ENCODE peak calls at places on chromosomes 6 and 20, in eight cellular contexts. One of them, this sample, is unnamed.
A peak's percentile ranks its signal among the peaks of the same experiment; 100 is the strongest.

GRCh38 chr6:36933102-36933501 is 21.4 kb upstream of the PI16 start:
- DNase-seq in suprapubic skin: no peak
- DNase-seq in heart left ventricle: no peak
- DNase-seq in breast epithelium: no peak
- DNase-seq in tibial nerve: no peak
- DNase-seq in GM12892: no peak
- DNase-seq in uterus: no peak
- DNase-seq in prostate gland: no peak
- DNase-seq in this sample: no peak

GRCh38 chr20:52251137-52251700 is 59.6 kb upstream of the ZFP64 start:
- DNase-seq in suprapubic skin: no peak
- DNase-seq in heart left ventricle: no peak
- DNase-seq in breast epithelium: no peak
- DNase-seq in tibial nerve: no peak
- DNase-seq in GM12892: no peak
- DNase-seq in uterus: no peak
- DNase-seq in prostate gland: no peak
- DNase-seq in this sample: no peak

GRCh38 chr6:37207903-37208456 is 38.0 kb downstream of the PIM1 start:
- DNase-seq in suprapubic skin: peak; percentile 85
- DNase-seq in heart left ventricle: peak; percentile 80
- DNase-seq in breast epithelium: peak; percentile 61
- DNase-seq in tibial nerve: peak; percentile 58
- DNase-seq in GM12892: peak; percentile 60
- DNase-seq in uterus: peak; percentile 60
- DNase-seq in prostate gland: peak; percentile 61
- DNase-seq in this sample: peak; percentile 50

GRCh38 chr6:157143885-157144795 is 179.2 kb downstream of the TMEM242 start:
- DNase-seq in suprapubic skin: no peak
- DNase-seq in heart left ventricle: no peak
- DNase-seq in breast epithelium: no peak
- DNase-seq in tibial nerve: no peak
- DNase-seq in GM12892: no peak
- DNase-seq in uterus: no peak
- DNase-seq in prostate gland: no peak
- DNase-seq in this sample: no peak

GRCh38 chr20:57627972-57628650 is 7.9 kb upstream of the ZBP1 start:
- DNase-seq in suprapubic skin: peak; percentile 77
- DNase-seq in heart left ventricle: peak; percentile 66
- DNase-seq in breast epithelium: no peak
- DNase-seq in tibial nerve: peak; percentile 37
- DNase-seq in GM12892: no peak
- DNase-seq in uterus: peak; percentile 74
- DNase-seq in prostate gland: no peak
- DNase-seq in this sample: no peak

GRCh38 chr6:148779142-148779562 is 32.3 kb downstream of the UST start:
- DNase-seq in suprapubic skin: no peak
- DNase-seq in heart left ventricle: no peak
- DNase-seq in breast epithelium: no peak
- DNase-seq in tibial nerve: no peak
- DNase-seq in GM12892: no peak
- DNase-seq in uterus: no peak
- DNase-seq in prostate gland: no peak
- DNase-seq in this sample: no peak

GRCh38 chr6:163630575-163630974 is 216.1 kb downstream of the QKI start:
- DNase-seq in suprapubic skin: no peak
- DNase-seq in heart left ventricle: no peak
- DNase-seq in breast epithelium: no peak
- DNase-seq in tibial nerve: no peak
- DNase-seq in GM12892: no peak
- DNase-seq in uterus: no peak
- DNase-seq in prostate gland: no peak
- DNase-seq in this sample: no peak

GRCh38 chr20:36086767-36087166 is 67.8 kb upstream of the EPB41L1 start:
- DNase-seq in suprapubic skin: no peak
- DNase-seq in heart left ventricle: no peak
- DNase-seq in breast epithelium: no peak
- DNase-seq in tibial nerve: no peak
- DNase-seq in GM12892: no peak
- DNase-seq in uterus: no peak
- DNase-seq in prostate gland: no peak
- DNase-seq in this sample: no peak

GRCh38 chr6:150038202-150038830 is 13.0 kb upstream of the RAET1L start:
- DNase-seq in suprapubic skin: peak; percentile 61
- DNase-seq in heart left ventricle: no peak
- DNase-seq in breast epithelium: peak; percentile 27
- DNase-seq in tibial nerve: no peak
- DNase-seq in GM12892: no peak
- DNase-seq in uterus: no peak
- DNase-seq in prostate gland: no peak
- DNase-seq in this sample: no peak

GRCh38 chr20:38658879-38659612 is 57.4 kb downstream of the ARHGAP40 start:
- DNase-seq in suprapubic skin: no peak
- DNase-seq in heart left ventricle: no peak
- DNase-seq in breast epithelium: no peak
- DNase-seq in tibial nerve: no peak
- DNase-seq in GM12892: peak; percentile 57
- DNase-seq in uterus: no peak
- DNase-seq in prostate gland: no peak
- DNase-seq in this sample: no peak

GRCh38 chr6:106360989-106361430 is 493 bp downstream of the CRYBG1 start:
- DNase-seq in suprapubic skin: no peak
- DNase-seq in heart left ventricle: peak; percentile 23
- DNase-seq in breast epithelium: peak; percentile 32
- DNase-seq in tibial nerve: no peak
- DNase-seq in GM12892: peak; percentile 33
- DNase-seq in uterus: no peak
- DNase-seq in prostate gland: peak; percentile 21
- DNase-seq in this sample: peak; percentile 35

GRCh38 chr6:144434308-144434990 is 149.3 kb downstream of the UTRN start:
- DNase-seq in suprapubic skin: no peak
- DNase-seq in heart left ventricle: no peak
- DNase-seq in breast epithelium: no peak
- DNase-seq in tibial nerve: no peak
- DNase-seq in GM12892: no peak
- DNase-seq in uterus: no peak
- DNase-seq in prostate gland: no peak
- DNase-seq in this sample: no peak

GRCh38 chr20:58622671-58623578 is 28.2 kb upstream of the STX16 start:
- DNase-seq in suprapubic skin: no peak
- DNase-seq in heart left ventricle: no peak
- DNase-seq in breast epithelium: no peak
- DNase-seq in tibial nerve: no peak
- DNase-seq in GM12892: no peak
- DNase-seq in uterus: no peak
- DNase-seq in prostate gland: no peak
- DNase-seq in this sample: no peak

GRCh38 chr20:51158226-51158625 is 135.3 kb upstream of the KCNG1 start:
- DNase-seq in suprapubic skin: no peak
- DNase-seq in heart left ventricle: no peak
- DNase-seq in breast epithelium: no peak
- DNase-seq in tibial nerve: no peak
- DNase-seq in GM12892: no peak
- DNase-seq in uterus: no peak
- DNase-seq in prostate gland: no peak
- DNase-seq in this sample: no peak

GRCh38 chr6:79742030-79742429 is 110.9 kb downstream of the SH3BGRL2 start:
- DNase-seq in suprapubic skin: no peak
- DNase-seq in heart left ventricle: no peak
- DNase-seq in breast epithelium: no peak
- DNase-seq in tibial nerve: no peak
- DNase-seq in GM12892: no peak
- DNase-seq in uterus: no peak
- DNase-seq in prostate gland: no peak
- DNase-seq in this sample: no peak

GRCh38 chr6:4804095-4804494 is 27.9 kb downstream of the CDYL start:
- DNase-seq in suprapubic skin: no peak
- DNase-seq in heart left ventricle: no peak
- DNase-seq in breast epithelium: no peak
- DNase-seq in tibial nerve: no peak
- DNase-seq in GM12892: no peak
- DNase-seq in uterus: no peak
- DNase-seq in prostate gland: no peak
- DNase-seq in this sample: no peak

GRCh38 chr6:134636221-134636830 is 313.6 kb downstream of the ALDH8A1 start:
- DNase-seq in suprapubic skin: no peak
- DNase-seq in heart left ventricle: no peak
- DNase-seq in breast epithelium: no peak
- DNase-seq in tibial nerve: no peak
- DNase-seq in GM12892: no peak
- DNase-seq in uterus: no peak
- DNase-seq in prostate gland: no peak
- DNase-seq in this sample: no peak

DNA sequence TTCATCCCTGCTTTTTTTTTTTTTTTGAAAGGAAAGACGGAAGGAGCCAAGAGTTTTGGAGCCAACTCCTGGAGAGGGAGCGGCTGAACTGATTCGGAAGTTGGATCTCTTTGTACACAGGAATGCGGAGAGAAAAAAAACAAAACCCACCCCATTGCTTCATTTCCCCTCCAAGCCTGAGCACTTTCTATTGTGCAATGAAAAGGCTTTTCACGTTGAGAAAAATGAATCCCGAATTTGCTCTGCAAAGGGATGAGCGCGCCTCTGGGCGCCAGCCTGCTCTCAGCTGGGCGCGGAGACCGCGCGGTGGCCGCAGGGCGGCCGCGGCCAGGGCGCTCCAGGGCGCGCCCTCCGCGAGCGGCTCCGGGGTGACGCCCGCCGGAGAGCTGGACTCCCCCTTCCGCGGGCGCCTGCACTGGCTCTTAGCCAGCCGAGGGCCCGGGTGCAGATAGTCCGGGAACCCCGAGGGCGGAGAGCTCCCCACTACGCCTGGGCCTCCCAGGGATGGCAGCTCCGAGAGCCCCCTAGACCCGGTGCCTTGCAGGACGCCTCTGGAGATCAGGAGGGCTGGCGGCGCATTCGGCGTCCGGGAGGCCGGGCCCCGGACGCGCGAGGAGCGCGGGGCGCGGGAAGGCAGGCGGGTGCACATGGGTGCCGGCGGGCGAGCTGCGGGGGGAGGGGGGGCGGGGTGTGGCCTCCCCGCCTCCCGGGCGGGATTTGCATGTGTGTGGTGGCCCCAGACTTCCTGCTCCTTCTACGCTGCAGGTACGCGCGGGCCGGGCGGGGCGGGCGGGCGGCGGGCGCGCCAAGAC is at the start of gene ITPR3:
- DNase-seq in suprapubic skin: no peak
- DNase-seq in heart left ventricle: peak; percentile 57
- DNase-seq in breast epithelium: no peak
- DNase-seq in tibial nerve: no peak
- DNase-seq in GM12892: peak; percentile 97
- DNase-seq in uterus: no peak
- DNase-seq in prostate gland: peak; percentile 69
- DNase-seq in this sample: peak; percentile 98
- TF ChIP-seq POLR2A in suprapubic skin: no peak
- TF ChIP-seq POLR2A in heart left ventricle: no peak
- TF ChIP-seq POLR2A in breast epithelium: no peak
- TF ChIP-seq POLR2A in tibial nerve: peak; percentile 8
- TF ChIP-seq POLR2A in GM12892: peak; percentile 58
- TF ChIP-seq POLR2A in uterus: no peak
- TF ChIP-seq POLR2A in prostate gland: no peak
- TF ChIP-seq POLR2A in this sample: no peak

DNA sequence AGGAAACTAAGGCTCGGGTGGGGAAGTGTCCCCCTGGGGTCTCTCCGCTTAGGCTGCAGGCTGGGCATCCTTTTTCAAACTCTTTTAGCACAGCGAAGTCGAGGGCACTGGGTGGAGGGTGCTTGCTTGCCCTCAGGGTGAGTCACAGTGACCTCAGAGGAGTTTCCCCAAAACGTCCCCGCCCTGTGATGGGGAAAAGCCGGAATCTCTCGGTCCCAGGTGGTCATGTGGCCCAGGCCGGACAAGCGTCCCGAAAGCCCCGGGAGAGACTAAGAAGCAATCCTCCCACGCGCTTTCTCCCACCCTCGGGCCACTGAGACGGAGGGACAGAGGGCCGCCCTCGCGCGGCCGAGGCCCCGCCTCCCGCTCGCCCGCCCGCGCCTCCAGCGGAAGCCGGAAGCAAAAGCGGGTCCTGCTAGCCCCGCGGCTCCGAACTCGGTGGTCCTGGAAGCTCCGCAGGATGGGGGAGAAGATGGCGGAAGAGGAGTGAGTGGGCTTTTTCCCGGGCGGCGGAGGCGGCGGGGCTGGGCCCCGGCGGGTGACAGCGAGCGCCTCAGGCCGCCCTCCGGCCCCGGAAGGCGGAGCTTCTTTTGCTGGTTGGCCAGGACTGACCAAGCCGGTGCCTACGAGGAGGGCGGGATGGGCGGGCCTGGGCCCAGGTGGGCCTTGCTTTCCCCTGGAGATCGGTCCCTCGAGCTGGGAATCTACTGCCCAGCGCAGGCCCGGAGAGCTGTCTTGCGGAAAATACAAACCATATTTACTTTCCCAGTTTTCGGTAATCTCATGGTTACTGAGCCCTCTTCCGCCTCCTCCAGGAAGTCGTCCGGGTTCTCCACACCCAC is at the start of gene SLC9A8:
- DNase-seq in suprapubic skin: peak; percentile 92
- DNase-seq in heart left ventricle: peak; percentile 93
- DNase-seq in breast epithelium: peak; percentile 67
- DNase-seq in tibial nerve: peak; percentile 59
- DNase-seq in GM12892: peak; percentile 76
- DNase-seq in uterus: peak; percentile 92
- DNase-seq in prostate gland: peak; percentile 79
- DNase-seq in this sample: peak; percentile 71
- TF ChIP-seq POLR2A in suprapubic skin: peak; percentile 24
- TF ChIP-seq POLR2A in heart left ventricle: no peak
- TF ChIP-seq POLR2A in breast epithelium: peak; percentile 65
- TF ChIP-seq POLR2A in tibial nerve: peak; percentile 60
- TF ChIP-seq POLR2A in GM12892: peak; percentile 75
- TF ChIP-seq POLR2A in uterus: peak; percentile 44
- TF ChIP-seq POLR2A in prostate gland: peak; percentile 58
- TF ChIP-seq POLR2A in this sample: peak; percentile 55

GRCh38 chr6:44202332-44202971 is 14.3 kb upstream of the MYMX start:
- DNase-seq in suprapubic skin: no peak
- DNase-seq in heart left ventricle: no peak
- DNase-seq in breast epithelium: no peak
- DNase-seq in tibial nerve: no peak
- DNase-seq in GM12892: no peak
- DNase-seq in uterus: no peak
- DNase-seq in prostate gland: no peak
- DNase-seq in this sample: no peak
- TF ChIP-seq POLR2A in suprapubic skin: no peak
- TF ChIP-seq POLR2A in heart left ventricle: no peak
- TF ChIP-seq POLR2A in breast epithelium: no peak
- TF ChIP-seq POLR2A in tibial nerve: no peak
- TF ChIP-seq POLR2A in GM12892: no peak
- TF ChIP-seq POLR2A in uterus: no peak
- TF ChIP-seq POLR2A in prostate gland: no peak
- TF ChIP-seq POLR2A in this sample: no peak

DNA sequence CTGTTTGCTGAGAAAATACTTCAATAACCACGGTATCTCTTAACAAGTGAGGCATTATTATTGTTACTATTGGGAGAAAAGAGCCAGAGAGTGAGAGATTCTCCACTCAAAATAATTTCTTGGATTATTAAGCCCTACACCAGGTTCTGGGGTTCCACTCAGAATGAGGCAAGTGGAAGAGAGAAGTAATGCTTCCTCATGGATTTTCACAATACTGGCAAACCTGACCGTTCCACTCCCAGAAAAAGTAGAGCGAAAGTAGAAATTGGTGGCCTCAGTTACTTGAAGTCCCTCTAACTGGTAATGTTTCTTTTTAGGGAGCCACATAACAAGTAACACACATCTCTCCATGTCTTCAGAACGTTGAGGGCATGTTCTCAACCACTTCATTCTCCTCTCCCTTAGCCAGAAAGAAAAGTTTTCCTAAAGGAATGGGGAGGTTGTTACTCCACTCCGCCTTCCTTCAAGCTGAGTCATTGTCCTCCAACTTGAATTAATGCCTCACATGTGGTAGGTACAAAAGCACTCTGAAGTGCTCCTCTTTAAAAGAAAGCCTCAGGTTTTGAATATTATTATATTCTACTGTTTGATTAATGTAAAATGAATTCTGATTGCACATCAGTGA is 1.9 kb downstream of the BAG2 start:
- DNase-seq in suprapubic skin: no peak
- DNase-seq in heart left ventricle: no peak
- DNase-seq in breast epithelium: no peak
- DNase-seq in tibial nerve: no peak
- DNase-seq in GM12892: no peak
- DNase-seq in uterus: peak; percentile 58
- DNase-seq in prostate gland: no peak
- DNase-seq in this sample: no peak
- TF ChIP-seq POLR2A in suprapubic skin: no peak
- TF ChIP-seq POLR2A in heart left ventricle: no peak
- TF ChIP-seq POLR2A in breast epithelium: no peak
- TF ChIP-seq POLR2A in tibial nerve: no peak
- TF ChIP-seq POLR2A in GM12892: no peak
- TF ChIP-seq POLR2A in uterus: peak; percentile 74
- TF ChIP-seq POLR2A in prostate gland: no peak
- TF ChIP-seq POLR2A in this sample: no peak